ENCODE peak calls at places on chromosomes 6 and 20, in nine cellular contexts. One of them, this sample, is unnamed.

GRCh38 chr6:81439417-81439816 is 313.1 kb downstream of the TENT5A start:
- DNase-seq in brain microvascular endothelial cell: no peak
- DNase-seq in cardiac muscle cell: no peak
- DNase-seq in EL: no peak
- DNase-seq in psoas muscle: no peak
- DNase-seq in HuH-7.5: no peak
- DNase-seq in adipocyte: no peak
- DNase-seq in KBM-7: no peak
- DNase-seq in activated T-cell treated with anti-CD3 and anti-CD28 coated beads, Interleukin-2, amount 50 U/mL, for 1 hour: no peak
- DNase-seq in this sample: no peak

GRCh38 chr6:41373919-41374617 is 38.7 kb downstream of the NCR2 start:
- DNase-seq in KBM-7: no peak
- DNase-seq in HuH-7.5: no peak
- DNase-seq in cardiac muscle cell: peak
- DNase-seq in brain microvascular endothelial cell: no peak
- DNase-seq in EL: peak
- DNase-seq in adipocyte: no peak
- DNase-seq in psoas muscle: no peak
- DNase-seq in activated T-cell treated with anti-CD3 and anti-CD28 coated beads, Interleukin-2, amount 50 U/mL, for 1 hour: no peak
- DNase-seq in this sample: no peak

GRCh38 chr6:17291778-17292177 is 10.6 kb downstream of the RBM24 start:
- DNase-seq in adipocyte: no peak
- DNase-seq in EL: no peak
- DNase-seq in cardiac muscle cell: no peak
- DNase-seq in psoas muscle: peak
- DNase-seq in KBM-7: no peak
- DNase-seq in HuH-7.5: no peak
- DNase-seq in activated T-cell treated with anti-CD3 and anti-CD28 coated beads, Interleukin-2, amount 50 U/mL, for 1 hour: no peak
- DNase-seq in brain microvascular endothelial cell: no peak
- DNase-seq in this sample: no peak

GRCh38 chr6:91812596-91813274 is 1225.9 kb upstream of the MAP3K7 start:
- DNase-seq in HuH-7.5: no peak
- DNase-seq in EL: no peak
- DNase-seq in brain microvascular endothelial cell: no peak
- DNase-seq in cardiac muscle cell: no peak
- DNase-seq in psoas muscle: no peak
- DNase-seq in adipocyte: no peak
- DNase-seq in KBM-7: no peak
- DNase-seq in activated T-cell treated with anti-CD3 and anti-CD28 coated beads, Interleukin-2, amount 50 U/mL, for 1 hour: no peak
- DNase-seq in this sample: no peak

GRCh38 chr6:113301651-113302050 is 555.5 kb upstream of the MARCKS start:
- DNase-seq in adipocyte: peak
- DNase-seq in activated T-cell treated with anti-CD3 and anti-CD28 coated beads, Interleukin-2, amount 50 U/mL, for 1 hour: no peak
- DNase-seq in HuH-7.5: no peak
- DNase-seq in EL: peak
- DNase-seq in KBM-7: no peak
- DNase-seq in cardiac muscle cell: no peak
- DNase-seq in brain microvascular endothelial cell: peak
- DNase-seq in psoas muscle: no peak
- DNase-seq in this sample: no peak

GRCh38 chr20:44067650-44068081 is 119.3 kb downstream of the JPH2 start:
- DNase-seq in cardiac muscle cell: no peak
- DNase-seq in psoas muscle: no peak
- DNase-seq in EL: no peak
- DNase-seq in HuH-7.5: no peak
- DNase-seq in activated T-cell treated with anti-CD3 and anti-CD28 coated beads, Interleukin-2, amount 50 U/mL, for 1 hour: no peak
- DNase-seq in brain microvascular endothelial cell: no peak
- DNase-seq in adipocyte: no peak
- DNase-seq in KBM-7: no peak
- DNase-seq in this sample: no peak

GRCh38 chr6:157434349-157435016 is 53.5 kb downstream of the ZDHHC14 start:
- DNase-seq in activated T-cell treated with anti-CD3 and anti-CD28 coated beads, Interleukin-2, amount 50 U/mL, for 1 hour: no peak
- DNase-seq in brain microvascular endothelial cell: no peak
- DNase-seq in adipocyte: peak
- DNase-seq in HuH-7.5: no peak
- DNase-seq in KBM-7: no peak
- DNase-seq in cardiac muscle cell: no peak
- DNase-seq in psoas muscle: peak
- DNase-seq in EL: no peak
- DNase-seq in this sample: peak

GRCh38 chr6:93992976-93993375 is 573.6 kb upstream of the EPHA7 start:
- DNase-seq in cardiac muscle cell: no peak
- DNase-seq in KBM-7: no peak
- DNase-seq in HuH-7.5: no peak
- DNase-seq in psoas muscle: no peak
- DNase-seq in adipocyte: no peak
- DNase-seq in brain microvascular endothelial cell: peak
- DNase-seq in activated T-cell treated with anti-CD3 and anti-CD28 coated beads, Interleukin-2, amount 50 U/mL, for 1 hour: no peak
- DNase-seq in EL: no peak
- DNase-seq in this sample: no peak

GRCh38 chr20:19599200-19599599 is 158.9 kb upstream of the RIN2 start:
- DNase-seq in cardiac muscle cell: no peak
- DNase-seq in adipocyte: no peak
- DNase-seq in KBM-7: no peak
- DNase-seq in activated T-cell treated with anti-CD3 and anti-CD28 coated beads, Interleukin-2, amount 50 U/mL, for 1 hour: no peak
- DNase-seq in psoas muscle: no peak
- DNase-seq in EL: no peak
- DNase-seq in HuH-7.5: no peak
- DNase-seq in brain microvascular endothelial cell: no peak
- DNase-seq in this sample: no peak

GRCh38 chr6:119428647-119429046 is 79.1 kb upstream of the MAN1A1 start:
- DNase-seq in psoas muscle: no peak
- DNase-seq in cardiac muscle cell: no peak
- DNase-seq in KBM-7: no peak
- DNase-seq in HuH-7.5: no peak
- DNase-seq in EL: no peak
- DNase-seq in adipocyte: no peak
- DNase-seq in activated T-cell treated with anti-CD3 and anti-CD28 coated beads, Interleukin-2, amount 50 U/mL, for 1 hour: no peak
- DNase-seq in brain microvascular endothelial cell: no peak
- DNase-seq in this sample: no peak

GRCh38 chr6:164967102-164967501 is 342.3 kb downstream of the C6orf118 start:
- DNase-seq in HuH-7.5: no peak
- DNase-seq in brain microvascular endothelial cell: no peak
- DNase-seq in EL: no peak
- DNase-seq in adipocyte: no peak
- DNase-seq in psoas muscle: no peak
- DNase-seq in cardiac muscle cell: no peak
- DNase-seq in activated T-cell treated with anti-CD3 and anti-CD28 coated beads, Interleukin-2, amount 50 U/mL, for 1 hour: no peak
- DNase-seq in KBM-7: no peak
- DNase-seq in this sample: no peak

GRCh38 chr20:6162239-6162638 is 39.4 kb upstream of the FERMT1 start:
- DNase-seq in adipocyte: peak
- DNase-seq in cardiac muscle cell: peak
- DNase-seq in KBM-7: no peak
- DNase-seq in activated T-cell treated with anti-CD3 and anti-CD28 coated beads, Interleukin-2, amount 50 U/mL, for 1 hour: no peak
- DNase-seq in HuH-7.5: no peak
- DNase-seq in brain microvascular endothelial cell: no peak
- DNase-seq in psoas muscle: peak
- DNase-seq in EL: no peak
- DNase-seq in this sample: peak

GRCh38 chr6:73854998-73855718 is 159.2 kb downstream of the CD109 start:
- DNase-seq in adipocyte: peak
- DNase-seq in brain microvascular endothelial cell: peak
- DNase-seq in EL: peak
- DNase-seq in activated T-cell treated with anti-CD3 and anti-CD28 coated beads, Interleukin-2, amount 50 U/mL, for 1 hour: no peak
- DNase-seq in KBM-7: peak
- DNase-seq in HuH-7.5: peak
- DNase-seq in cardiac muscle cell: peak
- DNase-seq in psoas muscle: no peak
- DNase-seq in this sample: no peak

GRCh38 chr6:137552146-137552545 is 58.0 kb upstream of the OLIG3 start:
- DNase-seq in brain microvascular endothelial cell: no peak
- DNase-seq in EL: no peak
- DNase-seq in adipocyte: no peak
- DNase-seq in activated T-cell treated with anti-CD3 and anti-CD28 coated beads, Interleukin-2, amount 50 U/mL, for 1 hour: no peak
- DNase-seq in KBM-7: no peak
- DNase-seq in psoas muscle: no peak
- DNase-seq in HuH-7.5: no peak
- DNase-seq in cardiac muscle cell: no peak
- DNase-seq in this sample: no peak

GRCh38 chr6:168101201-168102092 is 22.4 kb upstream of the FRMD1 start:
- DNase-seq in adipocyte: no peak
- DNase-seq in KBM-7: no peak
- DNase-seq in cardiac muscle cell: peak
- DNase-seq in brain microvascular endothelial cell: no peak
- DNase-seq in HuH-7.5: no peak
- DNase-seq in EL: no peak
- DNase-seq in psoas muscle: peak
- DNase-seq in activated T-cell treated with anti-CD3 and anti-CD28 coated beads, Interleukin-2, amount 50 U/mL, for 1 hour: no peak
- DNase-seq in this sample: no peak

GRCh38 chr20:63752411-63753101 is 13.0 kb downstream of the SLC2A4RG start:
- DNase-seq in psoas muscle: peak
- DNase-seq in brain microvascular endothelial cell: no peak
- DNase-seq in KBM-7: no peak
- DNase-seq in activated T-cell treated with anti-CD3 and anti-CD28 coated beads, Interleukin-2, amount 50 U/mL, for 1 hour: no peak
- DNase-seq in HuH-7.5: no peak
- DNase-seq in adipocyte: no peak
- DNase-seq in EL: no peak
- DNase-seq in cardiac muscle cell: no peak
- DNase-seq in this sample: no peak

GRCh38 chr6:71724456-71725180 is 161.7 kb upstream of the RIMS1 start:
- DNase-seq in cardiac muscle cell: no peak
- DNase-seq in adipocyte: no peak
- DNase-seq in brain microvascular endothelial cell: no peak
- DNase-seq in HuH-7.5: no peak
- DNase-seq in EL: peak
- DNase-seq in psoas muscle: no peak
- DNase-seq in activated T-cell treated with anti-CD3 and anti-CD28 coated beads, Interleukin-2, amount 50 U/mL, for 1 hour: no peak
- DNase-seq in KBM-7: no peak
- DNase-seq in this sample: no peak

GRCh38 chr20:37932074-37932473 is 29.1 kb downstream of the VSTM2L start:
- DNase-seq in brain microvascular endothelial cell: no peak
- DNase-seq in KBM-7: no peak
- DNase-seq in activated T-cell treated with anti-CD3 and anti-CD28 coated beads, Interleukin-2, amount 50 U/mL, for 1 hour: no peak
- DNase-seq in adipocyte: no peak
- DNase-seq in cardiac muscle cell: no peak
- DNase-seq in psoas muscle: no peak
- DNase-seq in EL: no peak
- DNase-seq in HuH-7.5: no peak
- DNase-seq in this sample: no peak

GRCh38 chr20:47950103-47950502 is 164.8 kb upstream of the SULF2 start:
- DNase-seq in HuH-7.5: no peak
- DNase-seq in brain microvascular endothelial cell: peak
- DNase-seq in EL: peak
- DNase-seq in KBM-7: no peak
- DNase-seq in adipocyte: peak
- DNase-seq in activated T-cell treated with anti-CD3 and anti-CD28 coated beads, Interleukin-2, amount 50 U/mL, for 1 hour: no peak
- DNase-seq in cardiac muscle cell: peak
- DNase-seq in psoas muscle: no peak
- DNase-seq in this sample: no peak

GRCh38 chr20:61731363-61732181 is 334.1 kb downstream of the TAF4 start:
- DNase-seq in psoas muscle: peak
- DNase-seq in cardiac muscle cell: no peak
- DNase-seq in KBM-7: no peak
- DNase-seq in adipocyte: no peak
- DNase-seq in brain microvascular endothelial cell: peak
- DNase-seq in activated T-cell treated with anti-CD3 and anti-CD28 coated beads, Interleukin-2, amount 50 U/mL, for 1 hour: no peak
- DNase-seq in HuH-7.5: no peak
- DNase-seq in EL: peak
- DNase-seq in this sample: no peak

GRCh38 chr6:84052204-84052882 is 18.8 kb downstream of the MRAP2 start:
- DNase-seq in cardiac muscle cell: peak
- DNase-seq in activated T-cell treated with anti-CD3 and anti-CD28 coated beads, Interleukin-2, amount 50 U/mL, for 1 hour: no peak
- DNase-seq in HuH-7.5: peak
- DNase-seq in adipocyte: peak
- DNase-seq in psoas muscle: peak
- DNase-seq in KBM-7: peak
- DNase-seq in EL: peak
- DNase-seq in brain microvascular endothelial cell: peak
- DNase-seq in this sample: peak

GRCh38 chr6:90293319-90293937 is 3.2 kb downstream of the BACH2 start:
- DNase-seq in activated T-cell treated with anti-CD3 and anti-CD28 coated beads, Interleukin-2, amount 50 U/mL, for 1 hour: no peak
- DNase-seq in psoas muscle: no peak
- DNase-seq in cardiac muscle cell: no peak
- DNase-seq in KBM-7: no peak
- DNase-seq in adipocyte: no peak
- DNase-seq in EL: no peak
- DNase-seq in HuH-7.5: no peak
- DNase-seq in brain microvascular endothelial cell: no peak
- DNase-seq in this sample: no peak